ENCODE peak calls at places on chromosomes 4 and X, in ten cellular contexts. One of them, this sample, is unnamed.

GRCh38 chr4:159594576-159594975 is 491.7 kb downstream of the RAPGEF2 start:
- DNase-seq in stimulated activated CD8-positive, alpha-beta memory T cell treated with anti-CD3 and anti-CD28 coated beads, Interleukin-7, amount 100 ng/mL, for 24 hours: no peak
- DNase-seq in AG20443: no peak
- DNase-seq in left cardiac atrium: no peak
- DNase-seq in tibial nerve: no peak
- DNase-seq in psoas muscle: no peak
- DNase-seq in activated CD8-positive, alpha-beta T cell treated with anti-CD3 and anti-CD28 coated beads, Interleukin-2, amount 10 ng/mL, durations not matched to agents 7 days and 5 days: no peak
- DNase-seq in astrocyte of the hippocampus: no peak
- DNase-seq in left ventricle myocardium inferior: no peak
- DNase-seq in activated CD4-positive, alpha-beta T cell treated with anti-CD3 and anti-CD28 coated beads, Interleukin-2, amount 50 U/mL, for 1 hour: no peak
- DNase-seq in this sample: no peak

GRCh38 chr4:112747035-112747434 is 110.1 kb downstream of the LARP7 start:
- DNase-seq in stimulated activated CD8-positive, alpha-beta memory T cell treated with anti-CD3 and anti-CD28 coated beads, Interleukin-7, amount 100 ng/mL, for 24 hours: no peak
- DNase-seq in AG20443: no peak
- DNase-seq in left cardiac atrium: no peak
- DNase-seq in tibial nerve: no peak
- DNase-seq in psoas muscle: no peak
- DNase-seq in activated CD8-positive, alpha-beta T cell treated with anti-CD3 and anti-CD28 coated beads, Interleukin-2, amount 10 ng/mL, durations not matched to agents 7 days and 5 days: no peak
- DNase-seq in astrocyte of the hippocampus: peak
- DNase-seq in left ventricle myocardium inferior: no peak
- DNase-seq in activated CD4-positive, alpha-beta T cell treated with anti-CD3 and anti-CD28 coated beads, Interleukin-2, amount 50 U/mL, for 1 hour: no peak
- DNase-seq in this sample: no peak

GRCh38 chr4:184100297-184100885 is 117.3 kb downstream of the ENPP6 start:
- DNase-seq in stimulated activated CD8-positive, alpha-beta memory T cell treated with anti-CD3 and anti-CD28 coated beads, Interleukin-7, amount 100 ng/mL, for 24 hours: peak
- DNase-seq in AG20443: peak
- DNase-seq in left cardiac atrium: peak
- DNase-seq in tibial nerve: no peak
- DNase-seq in psoas muscle: peak
- DNase-seq in activated CD8-positive, alpha-beta T cell treated with anti-CD3 and anti-CD28 coated beads, Interleukin-2, amount 10 ng/mL, durations not matched to agents 7 days and 5 days: peak
- DNase-seq in astrocyte of the hippocampus: peak
- DNase-seq in left ventricle myocardium inferior: peak
- DNase-seq in activated CD4-positive, alpha-beta T cell treated with anti-CD3 and anti-CD28 coated beads, Interleukin-2, amount 50 U/mL, for 1 hour: no peak
- DNase-seq in this sample: no peak

GRCh38 chr4:185587444-185588161 is 52.3 kb upstream of the PDLIM3 start:
- DNase-seq in stimulated activated CD8-positive, alpha-beta memory T cell treated with anti-CD3 and anti-CD28 coated beads, Interleukin-7, amount 100 ng/mL, for 24 hours: peak
- DNase-seq in AG20443: peak
- DNase-seq in left cardiac atrium: no peak
- DNase-seq in tibial nerve: no peak
- DNase-seq in psoas muscle: peak
- DNase-seq in activated CD8-positive, alpha-beta T cell treated with anti-CD3 and anti-CD28 coated beads, Interleukin-2, amount 10 ng/mL, durations not matched to agents 7 days and 5 days: peak
- DNase-seq in astrocyte of the hippocampus: no peak
- DNase-seq in left ventricle myocardium inferior: no peak
- DNase-seq in activated CD4-positive, alpha-beta T cell treated with anti-CD3 and anti-CD28 coated beads, Interleukin-2, amount 50 U/mL, for 1 hour: peak
- DNase-seq in this sample: no peak

GRCh38 chr4:5460106-5460801 is 248.1 kb downstream of the EVC2 start:
- DNase-seq in stimulated activated CD8-positive, alpha-beta memory T cell treated with anti-CD3 and anti-CD28 coated beads, Interleukin-7, amount 100 ng/mL, for 24 hours: no peak
- DNase-seq in AG20443: peak
- DNase-seq in left cardiac atrium: no peak
- DNase-seq in tibial nerve: no peak
- DNase-seq in psoas muscle: no peak
- DNase-seq in activated CD8-positive, alpha-beta T cell treated with anti-CD3 and anti-CD28 coated beads, Interleukin-2, amount 10 ng/mL, durations not matched to agents 7 days and 5 days: no peak
- DNase-seq in astrocyte of the hippocampus: peak
- DNase-seq in left ventricle myocardium inferior: peak
- DNase-seq in activated CD4-positive, alpha-beta T cell treated with anti-CD3 and anti-CD28 coated beads, Interleukin-2, amount 50 U/mL, for 1 hour: no peak
- DNase-seq in this sample: no peak

GRCh38 chr4:185771696-185772390 is 40.2 kb downstream of the SORBS2 start:
- DNase-seq in stimulated activated CD8-positive, alpha-beta memory T cell treated with anti-CD3 and anti-CD28 coated beads, Interleukin-7, amount 100 ng/mL, for 24 hours: no peak
- DNase-seq in AG20443: peak
- DNase-seq in left cardiac atrium: no peak
- DNase-seq in tibial nerve: no peak
- DNase-seq in psoas muscle: no peak
- DNase-seq in activated CD8-positive, alpha-beta T cell treated with anti-CD3 and anti-CD28 coated beads, Interleukin-2, amount 10 ng/mL, durations not matched to agents 7 days and 5 days: no peak
- DNase-seq in astrocyte of the hippocampus: no peak
- DNase-seq in left ventricle myocardium inferior: no peak
- DNase-seq in activated CD4-positive, alpha-beta T cell treated with anti-CD3 and anti-CD28 coated beads, Interleukin-2, amount 50 U/mL, for 1 hour: no peak
- DNase-seq in this sample: no peak

GRCh38 chr4:34720563-34720962 is 1523.8 kb downstream of the ARAP2 start:
- DNase-seq in stimulated activated CD8-positive, alpha-beta memory T cell treated with anti-CD3 and anti-CD28 coated beads, Interleukin-7, amount 100 ng/mL, for 24 hours: no peak
- DNase-seq in AG20443: peak
- DNase-seq in left cardiac atrium: no peak
- DNase-seq in tibial nerve: no peak
- DNase-seq in psoas muscle: no peak
- DNase-seq in activated CD8-positive, alpha-beta T cell treated with anti-CD3 and anti-CD28 coated beads, Interleukin-2, amount 10 ng/mL, durations not matched to agents 7 days and 5 days: no peak
- DNase-seq in astrocyte of the hippocampus: peak
- DNase-seq in left ventricle myocardium inferior: no peak
- DNase-seq in activated CD4-positive, alpha-beta T cell treated with anti-CD3 and anti-CD28 coated beads, Interleukin-2, amount 50 U/mL, for 1 hour: no peak
- DNase-seq in this sample: no peak

GRCh38 chrX:154762529-154763296 is at the start of gene DKC1:
- DNase-seq in stimulated activated CD8-positive, alpha-beta memory T cell treated with anti-CD3 and anti-CD28 coated beads, Interleukin-7, amount 100 ng/mL, for 24 hours: peak
- DNase-seq in AG20443: peak
- DNase-seq in left cardiac atrium: peak
- DNase-seq in tibial nerve: peak
- DNase-seq in psoas muscle: peak
- DNase-seq in activated CD8-positive, alpha-beta T cell treated with anti-CD3 and anti-CD28 coated beads, Interleukin-2, amount 10 ng/mL, durations not matched to agents 7 days and 5 days: peak
- DNase-seq in astrocyte of the hippocampus: peak
- DNase-seq in left ventricle myocardium inferior: peak
- DNase-seq in activated CD4-positive, alpha-beta T cell treated with anti-CD3 and anti-CD28 coated beads, Interleukin-2, amount 50 U/mL, for 1 hour: peak
- DNase-seq in this sample: peak

GRCh38 chrX:46922601-46923000 is 10.4 kb downstream of the JADE3 start:
- DNase-seq in stimulated activated CD8-positive, alpha-beta memory T cell treated with anti-CD3 and anti-CD28 coated beads, Interleukin-7, amount 100 ng/mL, for 24 hours: no peak
- DNase-seq in AG20443: no peak
- DNase-seq in left cardiac atrium: no peak
- DNase-seq in tibial nerve: no peak
- DNase-seq in psoas muscle: no peak
- DNase-seq in activated CD8-positive, alpha-beta T cell treated with anti-CD3 and anti-CD28 coated beads, Interleukin-2, amount 10 ng/mL, durations not matched to agents 7 days and 5 days: no peak
- DNase-seq in astrocyte of the hippocampus: no peak
- DNase-seq in left ventricle myocardium inferior: no peak
- DNase-seq in activated CD4-positive, alpha-beta T cell treated with anti-CD3 and anti-CD28 coated beads, Interleukin-2, amount 50 U/mL, for 1 hour: no peak
- DNase-seq in this sample: no peak

GRCh38 chr4:22515888-22516541 is at the start of gene ADGRA3:
- DNase-seq in stimulated activated CD8-positive, alpha-beta memory T cell treated with anti-CD3 and anti-CD28 coated beads, Interleukin-7, amount 100 ng/mL, for 24 hours: no peak
- DNase-seq in AG20443: peak
- DNase-seq in left cardiac atrium: peak
- DNase-seq in tibial nerve: peak
- DNase-seq in psoas muscle: peak
- DNase-seq in activated CD8-positive, alpha-beta T cell treated with anti-CD3 and anti-CD28 coated beads, Interleukin-2, amount 10 ng/mL, durations not matched to agents 7 days and 5 days: peak
- DNase-seq in astrocyte of the hippocampus: peak
- DNase-seq in left ventricle myocardium inferior: peak
- DNase-seq in activated CD4-positive, alpha-beta T cell treated with anti-CD3 and anti-CD28 coated beads, Interleukin-2, amount 50 U/mL, for 1 hour: no peak
- DNase-seq in this sample: no peak

GRCh38 chr4:60780874-60781273 is 419.3 kb upstream of the ADGRL3 start:
- DNase-seq in stimulated activated CD8-positive, alpha-beta memory T cell treated with anti-CD3 and anti-CD28 coated beads, Interleukin-7, amount 100 ng/mL, for 24 hours: no peak
- DNase-seq in AG20443: no peak
- DNase-seq in left cardiac atrium: no peak
- DNase-seq in tibial nerve: no peak
- DNase-seq in psoas muscle: no peak
- DNase-seq in activated CD8-positive, alpha-beta T cell treated with anti-CD3 and anti-CD28 coated beads, Interleukin-2, amount 10 ng/mL, durations not matched to agents 7 days and 5 days: no peak
- DNase-seq in astrocyte of the hippocampus: no peak
- DNase-seq in left ventricle myocardium inferior: no peak
- DNase-seq in activated CD4-positive, alpha-beta T cell treated with anti-CD3 and anti-CD28 coated beads, Interleukin-2, amount 50 U/mL, for 1 hour: no peak
- DNase-seq in this sample: no peak

GRCh38 chr4:85741921-85742591 is 267.1 kb downstream of the ARHGAP24 start:
- DNase-seq in stimulated activated CD8-positive, alpha-beta memory T cell treated with anti-CD3 and anti-CD28 coated beads, Interleukin-7, amount 100 ng/mL, for 24 hours: no peak
- DNase-seq in AG20443: no peak
- DNase-seq in left cardiac atrium: peak
- DNase-seq in tibial nerve: no peak
- DNase-seq in psoas muscle: peak
- DNase-seq in activated CD8-positive, alpha-beta T cell treated with anti-CD3 and anti-CD28 coated beads, Interleukin-2, amount 10 ng/mL, durations not matched to agents 7 days and 5 days: no peak
- DNase-seq in astrocyte of the hippocampus: no peak
- DNase-seq in left ventricle myocardium inferior: peak
- DNase-seq in activated CD4-positive, alpha-beta T cell treated with anti-CD3 and anti-CD28 coated beads, Interleukin-2, amount 50 U/mL, for 1 hour: no peak
- DNase-seq in this sample: peak

GRCh38 chr4:107838763-107839162 is 14.0 kb downstream of the SGMS2 start:
- DNase-seq in stimulated activated CD8-positive, alpha-beta memory T cell treated with anti-CD3 and anti-CD28 coated beads, Interleukin-7, amount 100 ng/mL, for 24 hours: no peak
- DNase-seq in AG20443: peak
- DNase-seq in left cardiac atrium: no peak
- DNase-seq in tibial nerve: no peak
- DNase-seq in psoas muscle: no peak
- DNase-seq in activated CD8-positive, alpha-beta T cell treated with anti-CD3 and anti-CD28 coated beads, Interleukin-2, amount 10 ng/mL, durations not matched to agents 7 days and 5 days: no peak
- DNase-seq in astrocyte of the hippocampus: no peak
- DNase-seq in left ventricle myocardium inferior: no peak
- DNase-seq in activated CD4-positive, alpha-beta T cell treated with anti-CD3 and anti-CD28 coated beads, Interleukin-2, amount 50 U/mL, for 1 hour: no peak
- DNase-seq in this sample: no peak

GRCh38 chrX:133698298-133698697 is 283.0 kb upstream of the GPC4 start:
- DNase-seq in stimulated activated CD8-positive, alpha-beta memory T cell treated with anti-CD3 and anti-CD28 coated beads, Interleukin-7, amount 100 ng/mL, for 24 hours: no peak
- DNase-seq in AG20443: peak
- DNase-seq in left cardiac atrium: no peak
- DNase-seq in tibial nerve: no peak
- DNase-seq in psoas muscle: no peak
- DNase-seq in activated CD8-positive, alpha-beta T cell treated with anti-CD3 and anti-CD28 coated beads, Interleukin-2, amount 10 ng/mL, durations not matched to agents 7 days and 5 days: no peak
- DNase-seq in astrocyte of the hippocampus: peak
- DNase-seq in left ventricle myocardium inferior: no peak
- DNase-seq in activated CD4-positive, alpha-beta T cell treated with anti-CD3 and anti-CD28 coated beads, Interleukin-2, amount 50 U/mL, for 1 hour: no peak
- DNase-seq in this sample: no peak

GRCh38 chrX:1546601-1547275 is 9.8 kb upstream of the P2RY8 start:
- DNase-seq in stimulated activated CD8-positive, alpha-beta memory T cell treated with anti-CD3 and anti-CD28 coated beads, Interleukin-7, amount 100 ng/mL, for 24 hours: no peak
- DNase-seq in AG20443: no peak
- DNase-seq in left cardiac atrium: peak
- DNase-seq in tibial nerve: no peak
- DNase-seq in psoas muscle: no peak
- DNase-seq in activated CD8-positive, alpha-beta T cell treated with anti-CD3 and anti-CD28 coated beads, Interleukin-2, amount 10 ng/mL, durations not matched to agents 7 days and 5 days: peak
- DNase-seq in astrocyte of the hippocampus: no peak
- DNase-seq in left ventricle myocardium inferior: peak
- DNase-seq in activated CD4-positive, alpha-beta T cell treated with anti-CD3 and anti-CD28 coated beads, Interleukin-2, amount 50 U/mL, for 1 hour: no peak
- DNase-seq in this sample: no peak

GRCh38 chrX:45668686-45669443 is 468.2 kb upstream of the DIPK2B start:
- DNase-seq in stimulated activated CD8-positive, alpha-beta memory T cell treated with anti-CD3 and anti-CD28 coated beads, Interleukin-7, amount 100 ng/mL, for 24 hours: no peak
- DNase-seq in AG20443: peak
- DNase-seq in left cardiac atrium: no peak
- DNase-seq in tibial nerve: no peak
- DNase-seq in psoas muscle: no peak
- DNase-seq in activated CD8-positive, alpha-beta T cell treated with anti-CD3 and anti-CD28 coated beads, Interleukin-2, amount 10 ng/mL, durations not matched to agents 7 days and 5 days: no peak
- DNase-seq in astrocyte of the hippocampus: peak
- DNase-seq in left ventricle myocardium inferior: no peak
- DNase-seq in activated CD4-positive, alpha-beta T cell treated with anti-CD3 and anti-CD28 coated beads, Interleukin-2, amount 50 U/mL, for 1 hour: no peak
- DNase-seq in this sample: no peak

GRCh38 chr4:80465238-80465637 is 129.7 kb downstream of the CFAP299 start:
- DNase-seq in stimulated activated CD8-positive, alpha-beta memory T cell treated with anti-CD3 and anti-CD28 coated beads, Interleukin-7, amount 100 ng/mL, for 24 hours: no peak
- DNase-seq in AG20443: peak
- DNase-seq in left cardiac atrium: no peak
- DNase-seq in tibial nerve: no peak
- DNase-seq in psoas muscle: no peak
- DNase-seq in activated CD8-positive, alpha-beta T cell treated with anti-CD3 and anti-CD28 coated beads, Interleukin-2, amount 10 ng/mL, durations not matched to agents 7 days and 5 days: no peak
- DNase-seq in astrocyte of the hippocampus: peak
- DNase-seq in left ventricle myocardium inferior: no peak
- DNase-seq in activated CD4-positive, alpha-beta T cell treated with anti-CD3 and anti-CD28 coated beads, Interleukin-2, amount 50 U/mL, for 1 hour: no peak
- DNase-seq in this sample: no peak

GRCh38 chr4:188960411-188961093 is 821.3 kb downstream of the TRIML1 start:
- DNase-seq in stimulated activated CD8-positive, alpha-beta memory T cell treated with anti-CD3 and anti-CD28 coated beads, Interleukin-7, amount 100 ng/mL, for 24 hours: no peak
- DNase-seq in AG20443: no peak
- DNase-seq in left cardiac atrium: no peak
- DNase-seq in tibial nerve: no peak
- DNase-seq in psoas muscle: no peak
- DNase-seq in activated CD8-positive, alpha-beta T cell treated with anti-CD3 and anti-CD28 coated beads, Interleukin-2, amount 10 ng/mL, durations not matched to agents 7 days and 5 days: no peak
- DNase-seq in astrocyte of the hippocampus: no peak
- DNase-seq in left ventricle myocardium inferior: no peak
- DNase-seq in activated CD4-positive, alpha-beta T cell treated with anti-CD3 and anti-CD28 coated beads, Interleukin-2, amount 50 U/mL, for 1 hour: no peak
- DNase-seq in this sample: peak

This sample was measured in SHP77 treated with DMSO at 0.1 percent for 48 hours.